ENCODE peak calls at places on chromosomes 1 and 21, in six cellular contexts. X, Q, E, U, Y and J are unnamed samples.
A peak's percentile ranks its signal among the peaks of the same experiment; 100 is the strongest.

GRCh38 chr1:51976831-51977602 is 13.5 kb downstream of the RAB3B start:
- ATAC-seq in X (no peak), Q (no peak), E (no peak), U (no peak), Y (no peak), J (no peak)

GRCh38 chr1:29428997-29429396 is 192.7 kb downstream of the PTPRU start:
- ATAC-seq in X (no peak), Q (no peak), E (no peak), U (no peak), Y (no peak), J (no peak)

GRCh38 chr1:180231506-180232420 is 1.7 kb downstream of the LHX4 start:
- ATAC-seq in X (no peak), Q (peak; percentile 50), E (no peak), U (no peak), Y (peak; percentile 55), J (no peak)

GRCh38 chr1:169493251-169493650 is 7.5 kb upstream of the SLC19A2 start:
- ATAC-seq in X (no peak), Q (no peak), E (no peak), U (no peak), Y (no peak), J (no peak)

GRCh38 chr1:239237912-239238311 is 148.5 kb upstream of the CHRM3 start:
- ATAC-seq in X (no peak), Q (no peak), E (no peak), U (no peak), Y (no peak), J (no peak)

GRCh38 chr1:3482590-3482899 is 28.1 kb downstream of the ARHGEF16 start:
- ATAC-seq in X (no peak), Q (peak; percentile 31), E (no peak), U (no peak), Y (peak; percentile 41), J (no peak)

GRCh38 chr21:46196733-46197132 is 12.5 kb upstream of the SPATC1L start:
- ATAC-seq in X (no peak), Q (no peak), E (no peak), U (no peak), Y (no peak), J (no peak)

GRCh38 chr1:178143730-178144343 is 49.9 kb downstream of the RASAL2 start:
- ATAC-seq in X (no peak), Q (no peak), E (no peak), U (no peak), Y (no peak), J (no peak)

GRCh38 chr1:28965271-28965870 is 51.0 kb downstream of the EPB41 start:
- ATAC-seq in X (no peak), Q (peak; percentile 96), E (no peak), U (no peak), Y (peak; percentile 43), J (no peak)

GRCh38 chr1:111099289-111099688 is 40.6 kb downstream of the DRAM2 start:
- ATAC-seq in X (no peak), Q (no peak), E (no peak), U (no peak), Y (no peak), J (no peak)

GRCh38 chr1:25989860-25990650 is 7.8 kb downstream of the PAFAH2 start:
- ATAC-seq in X (no peak), Q (peak; percentile 16), E (no peak), U (no peak), Y (no peak), J (no peak)

GRCh38 chr1:176338897-176339296 is 124.1 kb upstream of the PAPPA2 start:
- ATAC-seq in X (no peak), Q (no peak), E (no peak), U (no peak), Y (no peak), J (no peak)

GRCh38 chr21:16473965-16474364 is 744.2 kb downstream of the USP25 start:
- ATAC-seq in X (peak; percentile 51), Q (no peak), E (peak; percentile 77), U (no peak), Y (no peak), J (peak; percentile 19)

GRCh38 chr21:15703932-15704331 is 25.9 kb upstream of the USP25 start:
- ATAC-seq in X (no peak), Q (no peak), E (no peak), U (no peak), Y (no peak), J (no peak)

GRCh38 chr21:32261929-32262328 is 16.9 kb downstream of the MIS18A start:
- ATAC-seq in X (no peak), Q (no peak), E (no peak), U (no peak), Y (no peak), J (no peak)

GRCh38 chr1:153306303-153307220 is 6.2 kb downstream of the PGLYRP3 start:
- ATAC-seq in X (no peak), Q (no peak), E (no peak), U (no peak), Y (no peak), J (no peak)

GRCh38 chr1:55896210-55896609 is 681.0 kb upstream of the USP24 start:
- ATAC-seq in X (no peak), Q (no peak), E (no peak), U (no peak), Y (no peak), J (no peak)

GRCh38 chr1:182617734-182618288 is 13.6 kb upstream of the RGS16 start:
- ATAC-seq in X (no peak), Q (no peak), E (no peak), U (no peak), Y (peak; percentile 16), J (no peak)

GRCh38 chr1:114002492-114003290 is 23.4 kb downstream of the OLFML3 start:
- ATAC-seq in X (peak; percentile 32), Q (no peak), E (peak; percentile 74), U (no peak), Y (no peak), J (peak; percentile 47)

GRCh38 chr1:187551061-187551460 is 722.3 kb downstream of the PLA2G4A start:
- ATAC-seq in X (no peak), Q (no peak), E (no peak), U (no peak), Y (no peak), J (no peak)

GRCh38 chr1:165564561-165564960 is 20.8 kb downstream of the LRRC52 start:
- ATAC-seq in X (peak; percentile 74), Q (no peak), E (peak; percentile 63), U (no peak), Y (no peak), J (no peak)

GRCh38 chr1:18998016-18998724 is 41.7 kb upstream of the IFFO2 start:
- ATAC-seq in X (no peak), Q (no peak), E (no peak), U (no peak), Y (no peak), J (no peak)

GRCh38 chr1:113928129-113928949 is 785 bp upstream of the HIPK1 start:
- ATAC-seq in X (peak; percentile 22), Q (no peak), E (peak; percentile 25), U (no peak), Y (no peak), J (no peak)

GRCh38 chr1:4072754-4073153 is 172.7 kb upstream of the C1orf174 start:
- ATAC-seq in X (no peak), Q (no peak), E (no peak), U (no peak), Y (no peak), J (no peak)

GRCh38 chr1:116711061-116711582 is 43.1 kb upstream of the CD2 start:
- ATAC-seq in X (no peak), Q (no peak), E (peak; percentile 20), U (no peak), Y (peak; percentile 63), J (no peak)